ENCODE peak calls at places on chromosomes 6 and 20, in six cellular contexts. One of them, this sample, is unnamed.

GRCh38 chr6:136696238-136696637 is 96.0 kb downstream of the MAP3K5 start:
- DNase-seq in AG09319: peak
- DNase-seq in effector memory CD4-positive, alpha-beta T cell: no peak
- DNase-seq in iPS-NIHi11: no peak
- DNase-seq in activated CD4-positive, alpha-beta T cell treated with anti-CD3 and anti-CD28 coated beads for 36 hours: no peak
- DNase-seq in lung: peak
- DNase-seq in this sample: no peak

GRCh38 chr20:23205656-23206055 is 119.5 kb upstream of the CD93 start:
- DNase-seq in AG09319: peak
- DNase-seq in effector memory CD4-positive, alpha-beta T cell: no peak
- DNase-seq in lung: peak
- DNase-seq in iPS-NIHi11: peak
- DNase-seq in activated CD4-positive, alpha-beta T cell treated with anti-CD3 and anti-CD28 coated beads for 36 hours: no peak
- DNase-seq in this sample: no peak

GRCh38 chr20:46260936-46261454 is 47.3 kb downstream of the CDH22 start:
- DNase-seq in lung: no peak
- DNase-seq in AG09319: no peak
- DNase-seq in activated CD4-positive, alpha-beta T cell treated with anti-CD3 and anti-CD28 coated beads for 36 hours: no peak
- DNase-seq in iPS-NIHi11: no peak
- DNase-seq in effector memory CD4-positive, alpha-beta T cell: no peak
- DNase-seq in this sample: no peak

GRCh38 chr6:30720738-30721197 is 616 bp downstream of the TUBB start:
- DNase-seq in activated CD4-positive, alpha-beta T cell treated with anti-CD3 and anti-CD28 coated beads for 36 hours: peak
- DNase-seq in AG09319: no peak
- DNase-seq in effector memory CD4-positive, alpha-beta T cell: no peak
- DNase-seq in lung: peak
- DNase-seq in iPS-NIHi11: peak
- DNase-seq in this sample: no peak

GRCh38 chr6:75794954-75795739 is 46.1 kb downstream of the MYO6 start:
- DNase-seq in AG09319: no peak
- DNase-seq in activated CD4-positive, alpha-beta T cell treated with anti-CD3 and anti-CD28 coated beads for 36 hours: no peak
- DNase-seq in iPS-NIHi11: no peak
- DNase-seq in lung: no peak
- DNase-seq in effector memory CD4-positive, alpha-beta T cell: no peak
- DNase-seq in this sample: no peak

GRCh38 chr6:169663468-169663867 is 38.4 kb downstream of the WDR27 start:
- DNase-seq in AG09319: no peak
- DNase-seq in iPS-NIHi11: no peak
- DNase-seq in activated CD4-positive, alpha-beta T cell treated with anti-CD3 and anti-CD28 coated beads for 36 hours: no peak
- DNase-seq in effector memory CD4-positive, alpha-beta T cell: no peak
- DNase-seq in lung: no peak
- DNase-seq in this sample: no peak

GRCh38 chr6:6678185-6678671 is 89.7 kb downstream of the LY86 start:
- DNase-seq in effector memory CD4-positive, alpha-beta T cell: no peak
- DNase-seq in activated CD4-positive, alpha-beta T cell treated with anti-CD3 and anti-CD28 coated beads for 36 hours: no peak
- DNase-seq in iPS-NIHi11: no peak
- DNase-seq in AG09319: no peak
- DNase-seq in lung: no peak
- DNase-seq in this sample: no peak

GRCh38 chr20:4150095-4150492 is 134.7 kb upstream of the RNF24 start:
- DNase-seq in activated CD4-positive, alpha-beta T cell treated with anti-CD3 and anti-CD28 coated beads for 36 hours: no peak
- DNase-seq in effector memory CD4-positive, alpha-beta T cell: no peak
- DNase-seq in lung: no peak
- DNase-seq in AG09319: no peak
- DNase-seq in iPS-NIHi11: no peak
- DNase-seq in this sample: no peak

GRCh38 chr6:29809249-29809648 is 18.4 kb upstream of the HLA-G start:
- DNase-seq in effector memory CD4-positive, alpha-beta T cell: no peak
- DNase-seq in activated CD4-positive, alpha-beta T cell treated with anti-CD3 and anti-CD28 coated beads for 36 hours: no peak
- DNase-seq in AG09319: no peak
- DNase-seq in lung: no peak
- DNase-seq in iPS-NIHi11: no peak
- DNase-seq in this sample: no peak

GRCh38 chr6:157840261-157840660 is 17.2 kb downstream of the SNX9 start:
- DNase-seq in activated CD4-positive, alpha-beta T cell treated with anti-CD3 and anti-CD28 coated beads for 36 hours: no peak
- DNase-seq in effector memory CD4-positive, alpha-beta T cell: no peak
- DNase-seq in iPS-NIHi11: no peak
- DNase-seq in lung: no peak
- DNase-seq in AG09319: no peak
- DNase-seq in this sample: no peak

GRCh38 chr20:58719258-58719657 is 26.7 kb downstream of the NPEPL1 start:
- DNase-seq in activated CD4-positive, alpha-beta T cell treated with anti-CD3 and anti-CD28 coated beads for 36 hours: no peak
- DNase-seq in iPS-NIHi11: no peak
- DNase-seq in lung: peak
- DNase-seq in AG09319: no peak
- DNase-seq in effector memory CD4-positive, alpha-beta T cell: no peak
- DNase-seq in this sample: no peak

GRCh38 chr6:10883312-10884244 is 1.7 kb upstream of the GCM2 start:
- DNase-seq in effector memory CD4-positive, alpha-beta T cell: no peak
- DNase-seq in iPS-NIHi11: no peak
- DNase-seq in lung: no peak
- DNase-seq in activated CD4-positive, alpha-beta T cell treated with anti-CD3 and anti-CD28 coated beads for 36 hours: no peak
- DNase-seq in AG09319: no peak
- DNase-seq in this sample: no peak

GRCh38 chr6:170522565-170523183 is 30.4 kb downstream of the PSMB1 start:
- DNase-seq in iPS-NIHi11: peak
- DNase-seq in lung: no peak
- DNase-seq in AG09319: no peak
- DNase-seq in effector memory CD4-positive, alpha-beta T cell: no peak
- DNase-seq in activated CD4-positive, alpha-beta T cell treated with anti-CD3 and anti-CD28 coated beads for 36 hours: peak
- DNase-seq in this sample: no peak

GRCh38 chr6:73234732-73235131 is 9.4 kb upstream of the KHDC1L start:
- DNase-seq in iPS-NIHi11: no peak
- DNase-seq in activated CD4-positive, alpha-beta T cell treated with anti-CD3 and anti-CD28 coated beads for 36 hours: no peak
- DNase-seq in effector memory CD4-positive, alpha-beta T cell: no peak
- DNase-seq in AG09319: peak
- DNase-seq in lung: no peak
- DNase-seq in this sample: no peak

GRCh38 chr6:106300944-106301343 is 24.6 kb downstream of the ATG5 start:
- DNase-seq in activated CD4-positive, alpha-beta T cell treated with anti-CD3 and anti-CD28 coated beads for 36 hours: no peak
- DNase-seq in iPS-NIHi11: no peak
- DNase-seq in AG09319: peak
- DNase-seq in lung: no peak
- DNase-seq in effector memory CD4-positive, alpha-beta T cell: no peak
- DNase-seq in this sample: no peak

GRCh38 chr6:149077208-149077607 is 240.3 kb upstream of the TAB2 start:
- DNase-seq in iPS-NIHi11: no peak
- DNase-seq in AG09319: no peak
- DNase-seq in lung: no peak
- DNase-seq in activated CD4-positive, alpha-beta T cell treated with anti-CD3 and anti-CD28 coated beads for 36 hours: peak
- DNase-seq in effector memory CD4-positive, alpha-beta T cell: no peak
- DNase-seq in this sample: no peak

GRCh38 chr20:21113697-21114096 is 7.5 kb upstream of the LINC00237 start:
- DNase-seq in AG09319: no peak
- DNase-seq in lung: no peak
- DNase-seq in activated CD4-positive, alpha-beta T cell treated with anti-CD3 and anti-CD28 coated beads for 36 hours: no peak
- DNase-seq in iPS-NIHi11: no peak
- DNase-seq in effector memory CD4-positive, alpha-beta T cell: no peak
- DNase-seq in this sample: no peak